ENCODE peak calls at places on chromosome 20, in five cellular contexts. O, C, G, V and H are unnamed samples.

GRCh38 chr20:10209091-10209490 is 9.5 kb upstream of the SNAP25 start:
- DNase-seq in O (no peak), C (no peak), G (no peak), V (no peak), H (no peak)

GRCh38 chr20:37573626-37574198 is 46.0 kb upstream of the BLCAP start:
- DNase-seq in O (no peak), C (no peak), G (peak; percentile 9), V (no peak), H (no peak)

GRCh38 chr20:49603209-49603627 is 35.3 kb upstream of the PTGIS start:
- DNase-seq in O (peak; percentile 26), C (no peak), G (peak; percentile 71), V (peak; percentile 19), H (peak; percentile 62)

GRCh38 chr20:62995898-62996595 is 10.7 kb downstream of the BHLHE23 start:
- DNase-seq in O (no peak), C (no peak), G (no peak), V (no peak), H (no peak)

GRCh38 chr20:1935696-1936366 is 40.6 kb downstream of the SIRPA start:
- DNase-seq in O (no peak), C (no peak), G (no peak), V (no peak), H (no peak)

GRCh38 chr20:21548390-21549035 is 34.6 kb upstream of the NKX2-2 start:
- DNase-seq in O (no peak), C (no peak), G (no peak), V (no peak), H (no peak)

GRCh38 chr20:32227744-32228688 is 20.3 kb downstream of the POFUT1 start:
- DNase-seq in O (no peak), C (no peak), G (no peak), V (peak; percentile 43), H (peak; percentile 86)

GRCh38 chr20:42686057-42686456 is 503.6 kb downstream of the PTPRT start:
- DNase-seq in O (no peak), C (no peak), G (no peak), V (no peak), H (no peak)

GRCh38 chr20:24289737-24290481 is 179.5 kb upstream of the SYNDIG1 start:
- DNase-seq in O (no peak), C (no peak), G (peak; percentile 38), V (no peak), H (no peak)

GRCh38 chr20:62374431-62375152 is 7.5 kb upstream of the LAMA5 start:
- DNase-seq in O (no peak), C (no peak), G (no peak), V (peak; percentile 61), H (no peak)

GRCh38 chr20:36303020-36303595 is 3.0 kb upstream of the DLGAP4 start:
- DNase-seq in O (no peak), C (no peak), G (no peak), V (no peak), H (no peak)

GRCh38 chr20:10469599-10469998 is 34.5 kb downstream of the SLX4IP start:
- DNase-seq in O (peak; percentile 54), C (peak; percentile 23), G (no peak), V (peak; percentile 90), H (peak; percentile 76)

GRCh38 chr20:34452281-34452982 is 63.8 kb upstream of the DYNLRB1 start:
- DNase-seq in O (no peak), C (no peak), G (no peak), V (no peak), H (peak; percentile 77)

GRCh38 chr20:39146394-39146793 is 184.2 kb downstream of the DHX35 start:
- DNase-seq in O (no peak), C (peak; percentile 15), G (peak; percentile 42), V (no peak), H (no peak)

GRCh38 chr20:62860391-62860923 is 1.2 kb downstream of the TCFL5 start:
- DNase-seq in O (no peak), C (no peak), G (no peak), V (peak; percentile 52), H (no peak)

GRCh38 chr20:42641886-42642285 is 547.8 kb downstream of the PTPRT start:
- DNase-seq in O (no peak), C (no peak), G (no peak), V (no peak), H (no peak)

GRCh38 chr20:18430172-18430826 is 36.5 kb downstream of the DZANK1 start:
- DNase-seq in O (no peak), C (no peak), G (no peak), V (no peak), H (no peak)

GRCh38 chr20:44832724-44833123 is 22.4 kb upstream of the RIMS4 start:
- DNase-seq in O (no peak), C (no peak), G (peak; percentile 39), V (no peak), H (peak; percentile 29)

GRCh38 chr20:12835999-12836398 is 172.8 kb upstream of the SPTLC3 start:
- DNase-seq in O (no peak), C (peak; percentile 17), G (no peak), V (peak; percentile 1), H (peak; percentile 66)

GRCh38 chr20:46264391-46265266 is 43.7 kb downstream of the CDH22 start:
- DNase-seq in O (no peak), C (no peak), G (no peak), V (no peak), H (no peak)

GRCh38 chr20:49785851-49786174 is 26.8 kb upstream of the SLC9A8 start:
- DNase-seq in O (no peak), C (no peak), G (no peak), V (no peak), H (no peak)

GRCh38 chr20:59559024-59559817 is 45.1 kb upstream of the PHACTR3 start:
- DNase-seq in O (no peak), C (no peak), G (no peak), V (no peak), H (no peak)

GRCh38 chr20:24682496-24683090 is 213.2 kb downstream of the SYNDIG1 start:
- DNase-seq in O (no peak), C (no peak), G (no peak), V (no peak), H (no peak)

GRCh38 chr20:9617062-9617461 is 102.7 kb downstream of the LAMP5 start:
- DNase-seq in O (peak; percentile 57), C (no peak), G (peak; percentile 55), V (peak; percentile 45), H (peak; percentile 84)

GRCh38 chr20:47795214-47795667 is 10.0 kb upstream of the SULF2 start:
- DNase-seq in O (no peak), C (no peak), G (no peak), V (no peak), H (no peak)

GRCh38 chr20:49276201-49276894 is 1.5 kb downstream of the ZNFX1 start:
- DNase-seq in O (no peak), C (no peak), G (no peak), V (peak; percentile 84), H (peak; percentile 43)

GRCh38 chr20:35555951-35556645 is 14.2 kb downstream of the ERGIC3 start:
- DNase-seq in O (no peak), C (no peak), G (no peak), V (no peak), H (no peak)

GRCh38 chr20:41249371-41249770 is 68.2 kb downstream of the ZHX3 start:
- DNase-seq in O (peak; percentile 12), C (no peak), G (no peak), V (peak; percentile 91), H (peak; percentile 56)

GRCh38 chr20:44646641-44647274 is 4.7 kb downstream of the ADA start:
- DNase-seq in O (no peak), C (no peak), G (no peak), V (peak; percentile 88), H (peak; percentile 33)

GRCh38 chr20:1396702-1397101 is 3.8 kb upstream of the FKBP1A start:
- DNase-seq in O (no peak), C (no peak), G (no peak), V (no peak), H (no peak)

GRCh38 chr20:63972312-63973159 is 2.8 kb upstream of the ZNF512B start:
- DNase-seq in O (no peak), C (no peak), G (peak; percentile 27), V (no peak), H (peak; percentile 51)

GRCh38 chr20:15656124-15656523 is 917.1 kb downstream of the KIF16B start:
- DNase-seq in O (no peak), C (no peak), G (no peak), V (no peak), H (no peak)

GRCh38 chr20:38073307-38074010 is 39.9 kb downstream of the RPRD1B start:
- DNase-seq in O (peak; percentile 63), C (no peak), G (peak; percentile 36), V (peak; percentile 70), H (peak; percentile 41)

GRCh38 chr20:3328501-3328900 is 79.0 kb downstream of the DNAAF9 start:
- DNase-seq in O (no peak), C (no peak), G (no peak), V (no peak), H (no peak)

GRCh38 chr20:3325864-3326263 is 81.6 kb downstream of the DNAAF9 start:
- DNase-seq in O (no peak), C (no peak), G (no peak), V (no peak), H (no peak)

GRCh38 chr20:3330046-3330741 is 77.3 kb downstream of the DNAAF9 start:
- DNase-seq in O (no peak), C (no peak), G (no peak), V (no peak), H (peak; percentile 11)

GRCh38 chr20:3323398-3323797 is 84.1 kb downstream of the DNAAF9 start:
- DNase-seq in O (no peak), C (no peak), G (no peak), V (no peak), H (peak; percentile 15)

GRCh38 chr20:3326779-3327521 is 80.5 kb downstream of the DNAAF9 start:
- DNase-seq in O (no peak), C (no peak), G (no peak), V (no peak), H (no peak)
- H4K8ac ChIP-seq in O (no peak overlapping the region), C (no peak overlapping the region), G (no peak overlapping the region), V (no peak overlapping the region), H (no peak overlapping the region)

GRCh38 chr20:57320358-57320757 is 9.2 kb upstream of the SPO11 start:
- DNase-seq in O (no peak), C (no peak), G (no peak), V (no peak), H (no peak)

GRCh38 chr20:57317316-57317788 is 12.3 kb upstream of the SPO11 start:
- DNase-seq in O (no peak), C (no peak), G (no peak), V (no peak), H (no peak)

GRCh38 chr20:57321142-57321541 is 8.5 kb upstream of the SPO11 start:
- DNase-seq in O (no peak), C (no peak), G (no peak), V (no peak), H (no peak)

GRCh38 chr20:57317789-57318371 is 11.7 kb upstream of the SPO11 start:
- DNase-seq in O (no peak), C (no peak), G (no peak), V (no peak), H (no peak)

GRCh38 chr20:57319584-57319983 is 10.0 kb upstream of the SPO11 start:
- DNase-seq in O (no peak), C (no peak), G (no peak), V (no peak), H (no peak)
- H2BK12ac ChIP-seq in O (no peak overlapping the region), C (no peak overlapping the region), G (no peak overlapping the region), V (no peak overlapping the region), H (no peak overlapping the region)

GRCh38 chr20:54178256-54178655 is 4.5 kb upstream of the CYP24A1 start:
- DNase-seq in O (no peak), C (no peak), G (no peak), V (no peak), H (no peak)
- H4K8ac ChIP-seq in O (no peak overlapping the region), C (no peak overlapping the region), G (no peak overlapping the region), V (no peak overlapping the region), H (no peak overlapping the region)

GRCh38 chr20:20205862-20206236 is 153.5 kb downstream of the CFAP61 start:
- DNase-seq in O (no peak), C (no peak), G (no peak), V (no peak), H (no peak)
- H2BK12ac ChIP-seq in O (no peak overlapping the region), C (no peak overlapping the region), G (no peak overlapping the region), V (no peak overlapping the region), H (no peak overlapping the region)